ENCODE peak calls at places on chromosomes 12 and 14, in eight cellular contexts. One of them, this sample, is unnamed.

GRCh38 chr14:23124337-23124954 is 5.4 kb upstream of the CEBPE start:
- DNase-seq in ovary: no peak
- DNase-seq in stomach: no peak
- DNase-seq in endothelial cell of umbilical vein: no peak
- DNase-seq in breast epithelium: no peak
- DNase-seq in IMR-90: no peak
- DNase-seq in body of pancreas: no peak
- DNase-seq in sigmoid colon: no peak
- DNase-seq in this sample: no peak

GRCh38 chr12:50745861-50746260 is 18.0 kb upstream of the ATF1 start:
- DNase-seq in body of pancreas: no peak
- DNase-seq in ovary: no peak
- DNase-seq in sigmoid colon: no peak
- DNase-seq in endothelial cell of umbilical vein: no peak
- DNase-seq in breast epithelium: no peak
- DNase-seq in stomach: no peak
- DNase-seq in IMR-90: no peak
- DNase-seq in this sample: no peak

GRCh38 chr12:94553130-94553519 is 93.5 kb upstream of the CEP83 start:
- DNase-seq in stomach: no peak
- DNase-seq in IMR-90: peak; percentile 43
- DNase-seq in breast epithelium: peak; percentile 24
- DNase-seq in body of pancreas: no peak
- DNase-seq in sigmoid colon: no peak
- DNase-seq in ovary: peak; percentile 62
- DNase-seq in endothelial cell of umbilical vein: peak; percentile 57
- DNase-seq in this sample: no peak

GRCh38 chr14:103185051-103186027 is 62.1 kb downstream of the TNFAIP2 start:
- DNase-seq in ovary: no peak
- DNase-seq in breast epithelium: no peak
- DNase-seq in endothelial cell of umbilical vein: peak; percentile 71
- DNase-seq in sigmoid colon: peak; percentile 41
- DNase-seq in IMR-90: peak; percentile 38
- DNase-seq in stomach: no peak
- DNase-seq in body of pancreas: no peak
- DNase-seq in this sample: no peak

GRCh38 chr12:126483145-126484068 is 1418.2 kb downstream of the AACS start:
- DNase-seq in sigmoid colon: peak; percentile 74
- DNase-seq in breast epithelium: no peak
- DNase-seq in IMR-90: no peak
- DNase-seq in body of pancreas: peak; percentile 42
- DNase-seq in ovary: no peak
- DNase-seq in stomach: no peak
- DNase-seq in endothelial cell of umbilical vein: no peak
- DNase-seq in this sample: no peak

GRCh38 chr14:74941676-74942097 is 13.7 kb downstream of the PGF start:
- DNase-seq in breast epithelium: peak; percentile 64
- DNase-seq in body of pancreas: no peak
- DNase-seq in IMR-90: peak; percentile 57
- DNase-seq in stomach: no peak
- DNase-seq in ovary: no peak
- DNase-seq in sigmoid colon: peak; percentile 84
- DNase-seq in endothelial cell of umbilical vein: peak; percentile 53
- DNase-seq in this sample: peak; percentile 92

GRCh38 chr14:60250318-60251035 is 1.5 kb downstream of the PPM1A start:
- DNase-seq in endothelial cell of umbilical vein: no peak
- DNase-seq in sigmoid colon: no peak
- DNase-seq in ovary: no peak
- DNase-seq in body of pancreas: no peak
- DNase-seq in IMR-90: peak; percentile 9
- DNase-seq in breast epithelium: no peak
- DNase-seq in stomach: no peak
- DNase-seq in this sample: no peak

GRCh38 chr12:34402899-34403705 is 380.8 kb downstream of the ALG10 start:
- DNase-seq in body of pancreas: peak; percentile 6
- DNase-seq in endothelial cell of umbilical vein: no peak
- DNase-seq in IMR-90: no peak
- DNase-seq in stomach: peak; percentile 16
- DNase-seq in sigmoid colon: peak; percentile 56
- DNase-seq in ovary: peak; percentile 2
- DNase-seq in breast epithelium: peak; percentile 10
- DNase-seq in this sample: no peak

GRCh38 chr12:130878193-130879185 is 6.6 kb downstream of the RAN start:
- DNase-seq in body of pancreas: no peak
- DNase-seq in breast epithelium: no peak
- DNase-seq in ovary: no peak
- DNase-seq in stomach: no peak
- DNase-seq in endothelial cell of umbilical vein: no peak
- DNase-seq in IMR-90: no peak
- DNase-seq in sigmoid colon: peak; percentile 11
- DNase-seq in this sample: no peak

GRCh38 chr12:71551529-71551928 is 111.9 kb downstream of the LGR5 start:
- DNase-seq in stomach: no peak
- DNase-seq in IMR-90: peak; percentile 15
- DNase-seq in body of pancreas: no peak
- DNase-seq in ovary: no peak
- DNase-seq in sigmoid colon: no peak
- DNase-seq in endothelial cell of umbilical vein: peak; percentile 6
- DNase-seq in breast epithelium: no peak
- DNase-seq in this sample: no peak

GRCh38 chr14:91352696-91353692 is 64.6 kb downstream of the CCDC88C start:
- DNase-seq in body of pancreas: no peak
- DNase-seq in breast epithelium: no peak
- DNase-seq in sigmoid colon: no peak
- DNase-seq in ovary: no peak
- DNase-seq in stomach: no peak
- DNase-seq in IMR-90: no peak
- DNase-seq in endothelial cell of umbilical vein: no peak
- DNase-seq in this sample: no peak

GRCh38 chr14:50085570-50086315 is 30.6 kb downstream of the VCPKMT start:
- DNase-seq in body of pancreas: no peak
- DNase-seq in IMR-90: peak; percentile 77
- DNase-seq in ovary: no peak
- DNase-seq in sigmoid colon: no peak
- DNase-seq in endothelial cell of umbilical vein: no peak
- DNase-seq in stomach: no peak
- DNase-seq in breast epithelium: no peak
- DNase-seq in this sample: no peak

GRCh38 chr12:19482551-19483109 is 43.3 kb downstream of the AEBP2 start:
- DNase-seq in stomach: no peak
- DNase-seq in body of pancreas: no peak
- DNase-seq in breast epithelium: no peak
- DNase-seq in ovary: no peak
- DNase-seq in IMR-90: no peak
- DNase-seq in endothelial cell of umbilical vein: no peak
- DNase-seq in sigmoid colon: no peak
- DNase-seq in this sample: peak; percentile 21

GRCh38 chr12:93960521-93960920 is 187.9 kb upstream of the PLXNC1 start:
- DNase-seq in endothelial cell of umbilical vein: no peak
- DNase-seq in sigmoid colon: no peak
- DNase-seq in stomach: no peak
- DNase-seq in body of pancreas: no peak
- DNase-seq in breast epithelium: no peak
- DNase-seq in ovary: no peak
- DNase-seq in IMR-90: peak; percentile 34
- DNase-seq in this sample: no peak

GRCh38 chr12:3532931-3533702 is 42.1 kb downstream of the PRMT8 start:
- DNase-seq in breast epithelium: no peak
- DNase-seq in body of pancreas: no peak
- DNase-seq in stomach: no peak
- DNase-seq in endothelial cell of umbilical vein: no peak
- DNase-seq in sigmoid colon: no peak
- DNase-seq in IMR-90: no peak
- DNase-seq in ovary: no peak
- DNase-seq in this sample: peak; percentile 69

GRCh38 chr12:3531496-3531895 is 40.5 kb downstream of the PRMT8 start:
- DNase-seq in stomach: no peak
- DNase-seq in breast epithelium: no peak
- DNase-seq in body of pancreas: no peak
- DNase-seq in endothelial cell of umbilical vein: no peak
- DNase-seq in ovary: no peak
- DNase-seq in sigmoid colon: no peak
- DNase-seq in IMR-90: no peak
- DNase-seq in this sample: no peak

GRCh38 chr12:3534511-3534910 is 43.5 kb downstream of the PRMT8 start:
- DNase-seq in sigmoid colon: no peak
- DNase-seq in ovary: no peak
- DNase-seq in stomach: no peak
- DNase-seq in IMR-90: no peak
- DNase-seq in body of pancreas: no peak
- DNase-seq in breast epithelium: no peak
- DNase-seq in endothelial cell of umbilical vein: no peak
- DNase-seq in this sample: peak; percentile 43

GRCh38 chr12:3535431-3535841 is 44.4 kb downstream of the PRMT8 start:
- DNase-seq in breast epithelium: no peak
- DNase-seq in stomach: no peak
- DNase-seq in endothelial cell of umbilical vein: no peak
- DNase-seq in sigmoid colon: no peak
- DNase-seq in ovary: no peak
- DNase-seq in body of pancreas: no peak
- DNase-seq in IMR-90: no peak
- DNase-seq in this sample: no peak

GRCh38 chr12:3533703-3534386 is 42.8 kb downstream of the PRMT8 start:
- DNase-seq in ovary: peak; percentile 72
- DNase-seq in endothelial cell of umbilical vein: no peak
- DNase-seq in sigmoid colon: peak; percentile 75
- DNase-seq in body of pancreas: peak; percentile 19
- DNase-seq in breast epithelium: no peak
- DNase-seq in IMR-90: no peak
- DNase-seq in stomach: peak; percentile 38
- DNase-seq in this sample: no peak
- TF ChIP-seq CTCF in ovary: no peak
- TF ChIP-seq CTCF in endothelial cell of umbilical vein: no peak
- TF ChIP-seq CTCF in sigmoid colon: no peak
- TF ChIP-seq CTCF in body of pancreas: no peak
- TF ChIP-seq CTCF in breast epithelium: no peak
- TF ChIP-seq CTCF in IMR-90: no peak
- TF ChIP-seq CTCF in stomach: no peak
- TF ChIP-seq CTCF in this sample: no peak

GRCh38 chr14:87149583-87150354 is 843.2 kb downstream of the GALC start:
- DNase-seq in endothelial cell of umbilical vein: no peak
- DNase-seq in stomach: no peak
- DNase-seq in ovary: no peak
- DNase-seq in sigmoid colon: no peak
- DNase-seq in body of pancreas: no peak
- DNase-seq in breast epithelium: no peak
- DNase-seq in IMR-90: peak; percentile 77
- DNase-seq in this sample: no peak
- H3K4me3 ChIP-seq in endothelial cell of umbilical vein: no peak overlapping the region
- H3K4me3 ChIP-seq in stomach: no peak overlapping the region
- H3K4me3 ChIP-seq in ovary: no peak overlapping the region
- H3K4me3 ChIP-seq in sigmoid colon: no peak overlapping the region
- H3K4me3 ChIP-seq in body of pancreas: no peak overlapping the region
- H3K4me3 ChIP-seq in breast epithelium: no peak overlapping the region
- H3K4me3 ChIP-seq in IMR-90: no peak overlapping the region
- H3K4me3 ChIP-seq in this sample: no peak overlapping the region

DNA sequence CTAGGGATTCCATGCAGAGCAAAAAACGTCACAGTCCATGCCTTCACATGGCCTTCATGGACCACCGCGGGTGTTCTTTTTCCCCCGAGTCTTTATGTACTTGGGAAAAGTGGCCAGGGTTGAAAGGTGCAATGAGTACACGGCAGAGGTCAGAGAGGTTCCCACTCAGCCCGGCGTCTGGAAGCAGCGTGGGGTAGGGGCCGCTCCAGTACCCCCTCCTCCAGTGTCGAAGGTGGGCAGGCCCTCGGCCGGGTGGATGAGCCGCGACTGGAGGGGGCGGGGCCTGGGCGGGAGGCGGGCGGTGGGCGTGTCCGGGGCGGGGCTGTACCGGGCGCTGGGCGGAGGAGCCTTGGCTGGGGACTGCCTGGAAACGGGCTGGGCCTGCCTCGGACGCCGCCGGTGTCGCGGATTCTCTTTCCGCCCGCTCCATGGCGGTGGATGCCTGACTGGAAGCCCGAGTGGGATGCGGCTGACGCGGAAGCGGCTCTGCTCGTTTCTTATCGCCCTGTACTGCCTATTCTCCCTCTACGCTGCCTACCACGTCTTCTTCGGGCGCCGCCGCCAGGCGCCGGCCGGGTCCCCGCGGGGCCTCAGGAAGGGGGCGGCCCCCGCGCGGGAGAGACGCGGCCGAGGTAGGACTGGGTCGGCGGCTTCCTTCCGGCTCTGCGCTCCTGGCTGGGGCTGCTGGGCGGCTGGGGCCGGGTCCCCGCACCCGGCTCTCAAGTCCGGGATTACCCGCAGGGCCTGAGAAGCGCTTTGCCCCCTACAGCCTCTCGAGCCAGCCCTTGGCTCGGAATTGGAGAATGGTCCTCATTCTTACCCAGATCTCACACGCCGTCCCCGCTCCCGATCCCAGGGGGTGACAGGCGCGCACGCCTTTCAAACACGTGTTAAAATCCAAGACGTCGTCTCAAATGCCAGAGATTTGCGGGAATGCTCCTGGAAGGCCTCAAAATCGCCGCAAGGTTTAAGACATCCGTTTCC is at the start of gene RXYLT1:
- DNase-seq in stomach: peak; percentile 85
- DNase-seq in endothelial cell of umbilical vein: peak; percentile 82
- DNase-seq in ovary: peak; percentile 84
- DNase-seq in body of pancreas: peak; percentile 89
- DNase-seq in sigmoid colon: peak; percentile 92
- DNase-seq in IMR-90: peak; percentile 67
- DNase-seq in breast epithelium: peak; percentile 74
- DNase-seq in this sample: peak; percentile 96
- TF ChIP-seq POLR2A in stomach: no peak
- TF ChIP-seq POLR2A in endothelial cell of umbilical vein: peak; percentile 75
- TF ChIP-seq POLR2A in ovary: peak; percentile 77
- TF ChIP-seq POLR2A in body of pancreas: peak; percentile 88
- TF ChIP-seq POLR2A in sigmoid colon: no peak
- TF ChIP-seq POLR2A in IMR-90: peak; percentile 84
- TF ChIP-seq POLR2A in breast epithelium: peak; percentile 35
- TF ChIP-seq POLR2A in this sample: peak; percentile 6

GRCh38 chr14:94545131-94545841 is 16.0 kb upstream of the SERPINA4 start:
- DNase-seq in ovary: no peak
- DNase-seq in breast epithelium: no peak
- DNase-seq in IMR-90: no peak
- DNase-seq in stomach: no peak
- DNase-seq in body of pancreas: no peak
- DNase-seq in endothelial cell of umbilical vein: no peak
- DNase-seq in sigmoid colon: no peak
- DNase-seq in this sample: peak; percentile 84

GRCh38 chr14:94542111-94542810 is 19.0 kb upstream of the SERPINA4 start:
- DNase-seq in stomach: no peak
- DNase-seq in endothelial cell of umbilical vein: peak; percentile 26
- DNase-seq in body of pancreas: no peak
- DNase-seq in sigmoid colon: no peak
- DNase-seq in ovary: no peak
- DNase-seq in breast epithelium: no peak
- DNase-seq in IMR-90: peak; percentile 44
- DNase-seq in this sample: no peak

GRCh38 chr14:94542811-94543449 is 18.3 kb upstream of the SERPINA4 start:
- DNase-seq in endothelial cell of umbilical vein: no peak
- DNase-seq in ovary: no peak
- DNase-seq in sigmoid colon: no peak
- DNase-seq in stomach: no peak
- DNase-seq in breast epithelium: no peak
- DNase-seq in body of pancreas: no peak
- DNase-seq in IMR-90: no peak
- DNase-seq in this sample: no peak

GRCh38 chr14:94544726-94545125 is 16.5 kb upstream of the SERPINA4 start:
- DNase-seq in stomach: no peak
- DNase-seq in sigmoid colon: no peak
- DNase-seq in IMR-90: no peak
- DNase-seq in breast epithelium: no peak
- DNase-seq in endothelial cell of umbilical vein: no peak
- DNase-seq in ovary: no peak
- DNase-seq in body of pancreas: no peak
- DNase-seq in this sample: no peak

GRCh38 chr14:94543450-94544123 is 17.7 kb upstream of the SERPINA4 start:
- DNase-seq in body of pancreas: peak; percentile 56
- DNase-seq in ovary: peak; percentile 70
- DNase-seq in breast epithelium: no peak
- DNase-seq in endothelial cell of umbilical vein: no peak
- DNase-seq in stomach: no peak
- DNase-seq in sigmoid colon: no peak
- DNase-seq in IMR-90: no peak
- DNase-seq in this sample: peak; percentile 84
- TF ChIP-seq CTCF in body of pancreas: no peak
- TF ChIP-seq CTCF in ovary: peak; percentile 53
- TF ChIP-seq CTCF in breast epithelium: no peak
- TF ChIP-seq CTCF in endothelial cell of umbilical vein: no peak
- TF ChIP-seq CTCF in stomach: no peak
- TF ChIP-seq CTCF in sigmoid colon: no peak
- TF ChIP-seq CTCF in IMR-90: no peak
- TF ChIP-seq CTCF in this sample: no peak